ENCODE peak calls at places on chromosomes 16 and 17, in ten cellular contexts. Z is HCEC 1CT; D is choroid plexus epithelial cell; N is HS-5; M is kidney tubule cell; W is H7; A is activated T-helper 1 cell treated with anti-CD3 and anti-CD28 coated beads, Interleukin-2, amount 50 U/mL, for 16 hours; C is tibial nerve; V is M059J; R is stimulated activated CD8-positive, alpha-beta memory T cell treated with anti-CD3 and anti-CD28 coated beads, Interleukin-2, amount 100 ng/mL, for 48 hours. T is an unnamed sample.

GRCh38 chr16:49465661-49466528 is 92.3 kb downstream of the C16orf78 start:
- DNase-seq in M (no peak), R (no peak), C (no peak), V (no peak), D (no peak), W (peak), Z (no peak), A (no peak), N (no peak), T (no peak)

GRCh38 chr16:80622007-80622406 is 81.2 kb downstream of the DYNLRB2 start:
- DNase-seq in V (no peak), M (no peak), R (no peak), Z (no peak), N (no peak), D (no peak), A (no peak), W (no peak), C (no peak), T (no peak)

GRCh38 chr17:37614391-37614790 is 5.2 kb upstream of the SYNRG start:
- DNase-seq in A (no peak), W (no peak), Z (peak), V (peak), N (peak), D (peak), C (no peak), M (peak), R (no peak), T (no peak)

GRCh38 chr16:4970010-4970409 is 11.9 kb downstream of the SEC14L5 start:
- DNase-seq in C (no peak), M (no peak), V (no peak), Z (no peak), N (no peak), R (no peak), D (no peak), A (no peak), W (peak), T (peak)

GRCh38 chr17:56262854-56263253 is 109.6 kb downstream of the ANKFN1 start:
- DNase-seq in N (no peak), D (no peak), C (no peak), R (no peak), M (no peak), W (no peak), A (no peak), V (peak), Z (no peak), T (peak)

GRCh38 chr17:29948460-29949185 is 7.2 kb downstream of the EFCAB5 start:
- DNase-seq in D (no peak), M (no peak), Z (no peak), R (no peak), C (no peak), W (no peak), V (no peak), A (no peak), N (no peak), T (no peak)

GRCh38 chr16:73143681-73144370 is 95.9 kb upstream of the ZFHX3 start:
- DNase-seq in W (no peak), D (peak), Z (no peak), C (no peak), M (no peak), R (no peak), N (no peak), A (no peak), V (peak), T (no peak)

GRCh38 chr16:3780570-3780969 is 63.2 kb upstream of the TRAP1 start:
- DNase-seq in Z (peak), M (peak), A (no peak), D (peak), W (no peak), R (no peak), N (no peak), V (peak), C (no peak), T (no peak)

GRCh38 chr17:4708436-4708835 is 2.0 kb upstream of the ARRB2 start:
- DNase-seq in A (no peak), R (no peak), D (no peak), N (no peak), C (no peak), Z (no peak), W (peak), M (peak), V (peak), T (peak)

GRCh38 chr16:86536621-86537020 is 18.4 kb downstream of the MTHFSD start:
- DNase-seq in R (no peak), W (no peak), N (no peak), Z (no peak), V (no peak), M (no peak), A (no peak), C (no peak), D (no peak), T (no peak)

GRCh38 chr17:28963841-28964240 is 12.5 kb upstream of the PHF12 start:
- DNase-seq in Z (no peak), W (peak), R (no peak), M (no peak), D (no peak), C (no peak), V (no peak), N (no peak), A (no peak), T (no peak)

GRCh38 chr16:17463335-17463734 is 7.4 kb downstream of the XYLT1 start:
- DNase-seq in W (no peak), R (no peak), D (no peak), N (no peak), Z (no peak), C (no peak), V (no peak), M (no peak), A (no peak), T (no peak)

GRCh38 chr17:67531291-67531690 is 154.2 kb downstream of the PITPNC1 start:
- DNase-seq in W (peak), V (no peak), N (no peak), M (no peak), Z (no peak), A (no peak), C (no peak), D (no peak), R (no peak), T (no peak)

GRCh38 chr17:74646231-74646630 is 22.7 kb upstream of the CD300E start:
- DNase-seq in W (peak), A (no peak), R (no peak), C (no peak), N (no peak), V (peak), D (peak), M (peak), Z (no peak), T (no peak)

GRCh38 chr17:49117581-49118230 is 14.9 kb upstream of the B4GALNT2 start:
- DNase-seq in M (no peak), V (no peak), W (no peak), A (no peak), N (no peak), R (no peak), D (no peak), Z (no peak), C (no peak), T (no peak)